ENCODE peak calls at places on chromosomes 2 and 18, in four cellular contexts. One of them, this sample, is unnamed.

GRCh38 chr18:24270937-24271380 is 126.7 kb downstream of the OSBPL1A start:
- DNase-seq in IMR-90: peak
- DNase-seq in trophoblast cell: no peak
- DNase-seq in mesenchymal stem cell: peak
- DNase-seq in this sample: peak

GRCh38 chr2:27428978-27429541 is 629 bp downstream of the NRBP1 start:
- DNase-seq in IMR-90: peak
- DNase-seq in trophoblast cell: peak
- DNase-seq in mesenchymal stem cell: peak
- DNase-seq in this sample: peak

GRCh38 chr18:25896178-25896780 is 194.1 kb downstream of the SS18 start:
- DNase-seq in IMR-90: peak
- DNase-seq in trophoblast cell: peak
- DNase-seq in mesenchymal stem cell: peak
- DNase-seq in this sample: peak

GRCh38 chr2:201622306-201622705 is 21.0 kb downstream of the TMEM237 start:
- DNase-seq in IMR-90: peak
- DNase-seq in trophoblast cell: no peak
- DNase-seq in mesenchymal stem cell: no peak
- DNase-seq in this sample: no peak

GRCh38 chr2:173989886-173990744 is 24.9 kb upstream of the SP3 start:
- DNase-seq in IMR-90: no peak
- DNase-seq in trophoblast cell: no peak
- DNase-seq in mesenchymal stem cell: no peak
- DNase-seq in this sample: no peak

GRCh38 chr2:12618576-12618975 is 98.2 kb upstream of the TRIB2 start:
- DNase-seq in IMR-90: peak
- DNase-seq in trophoblast cell: no peak
- DNase-seq in mesenchymal stem cell: no peak
- DNase-seq in this sample: no peak

GRCh38 chr2:235542728-235543125 is 48.9 kb downstream of the AGAP1 start:
- DNase-seq in IMR-90: no peak
- DNase-seq in trophoblast cell: no peak
- DNase-seq in mesenchymal stem cell: no peak
- DNase-seq in this sample: peak

GRCh38 chr2:73903313-73903712 is 10.5 kb downstream of the ACTG2 start:
- DNase-seq in IMR-90: no peak
- DNase-seq in trophoblast cell: no peak
- DNase-seq in mesenchymal stem cell: no peak
- DNase-seq in this sample: no peak

GRCh38 chr2:38380397-38381130 is 3.5 kb upstream of the ATL2 start:
- DNase-seq in IMR-90: no peak
- DNase-seq in trophoblast cell: no peak
- DNase-seq in mesenchymal stem cell: no peak
- DNase-seq in this sample: no peak

GRCh38 chr2:177588671-177589070 is 196.1 kb downstream of the AGPS start:
- DNase-seq in IMR-90: no peak
- DNase-seq in trophoblast cell: no peak
- DNase-seq in mesenchymal stem cell: no peak
- DNase-seq in this sample: no peak

GRCh38 chr2:85162746-85163301 is 29.6 kb downstream of the TCF7L1 start:
- DNase-seq in IMR-90: peak
- DNase-seq in trophoblast cell: no peak
- DNase-seq in mesenchymal stem cell: peak
- DNase-seq in this sample: no peak

GRCh38 chr18:286515-287310 is 18.9 kb upstream of the THOC1 start:
- DNase-seq in IMR-90: peak
- DNase-seq in trophoblast cell: no peak
- DNase-seq in mesenchymal stem cell: peak
- DNase-seq in this sample: no peak

GRCh38 chr2:54975175-54975574 is 75.1 kb downstream of the RTN4 start:
- DNase-seq in IMR-90: no peak
- DNase-seq in trophoblast cell: no peak
- DNase-seq in mesenchymal stem cell: no peak
- DNase-seq in this sample: no peak

GRCh38 chr2:241558532-241559488 is at the start of gene BOK:
- DNase-seq in IMR-90: peak
- DNase-seq in trophoblast cell: peak
- DNase-seq in mesenchymal stem cell: peak
- DNase-seq in this sample: peak

GRCh38 chr18:67730884-67731283 is 214.4 kb upstream of the DSEL start:
- DNase-seq in IMR-90: peak
- DNase-seq in trophoblast cell: no peak
- DNase-seq in mesenchymal stem cell: peak
- DNase-seq in this sample: no peak

GRCh38 chr2:233489666-233490065 is 76.9 kb downstream of the USP40 start:
- DNase-seq in IMR-90: peak
- DNase-seq in trophoblast cell: peak
- DNase-seq in mesenchymal stem cell: peak
- DNase-seq in this sample: no peak

GRCh38 chr2:28377984-28378678 is 14.5 kb upstream of the FOSL2 start:
- DNase-seq in IMR-90: no peak
- DNase-seq in trophoblast cell: no peak
- DNase-seq in mesenchymal stem cell: no peak
- DNase-seq in this sample: no peak

GRCh38 chr18:22826726-22827125 is 106.4 kb upstream of the RBBP8 start:
- DNase-seq in IMR-90: peak
- DNase-seq in trophoblast cell: peak
- DNase-seq in mesenchymal stem cell: no peak
- DNase-seq in this sample: no peak

GRCh38 chr2:230847883-230848388 is 16.8 kb upstream of the ITM2C start:
- DNase-seq in IMR-90: peak
- DNase-seq in trophoblast cell: peak
- DNase-seq in mesenchymal stem cell: peak
- DNase-seq in this sample: peak

GRCh38 chr2:131029812-131030211 is 63.4 kb downstream of the FAM168B start:
- DNase-seq in IMR-90: no peak
- DNase-seq in trophoblast cell: no peak
- DNase-seq in mesenchymal stem cell: no peak
- DNase-seq in this sample: no peak

GRCh38 chr2:225668606-225669266 is 269.2 kb downstream of the NYAP2 start:
- DNase-seq in IMR-90: peak
- DNase-seq in trophoblast cell: peak
- DNase-seq in mesenchymal stem cell: peak
- DNase-seq in this sample: peak

GRCh38 chr2:15749460-15750432 is 158.1 kb downstream of the DDX1 start:
- DNase-seq in IMR-90: no peak
- DNase-seq in trophoblast cell: no peak
- DNase-seq in mesenchymal stem cell: peak
- DNase-seq in this sample: no peak

GRCh38 chr18:13930964-13931363 is 15.6 kb upstream of the MC2R start:
- DNase-seq in IMR-90: no peak
- DNase-seq in trophoblast cell: no peak
- DNase-seq in mesenchymal stem cell: no peak
- DNase-seq in this sample: no peak

GRCh38 chr2:26911911-26912861 is 58.3 kb upstream of the MAPRE3 start:
- DNase-seq in IMR-90: no peak
- DNase-seq in trophoblast cell: no peak
- DNase-seq in mesenchymal stem cell: no peak
- DNase-seq in this sample: peak

GRCh38 chr2:208129804-208130712 is at the start of gene CRYGC:
- DNase-seq in IMR-90: no peak
- DNase-seq in trophoblast cell: peak
- DNase-seq in mesenchymal stem cell: no peak
- DNase-seq in this sample: no peak

GRCh38 chr2:171792922-171793580 is 101.0 kb downstream of the SLC25A12 start:
- DNase-seq in IMR-90: no peak
- DNase-seq in trophoblast cell: no peak
- DNase-seq in mesenchymal stem cell: no peak
- DNase-seq in this sample: peak

GRCh38 chr2:175575346-175576258 is 394.1 kb upstream of the ATP5MC3 start:
- DNase-seq in IMR-90: no peak
- DNase-seq in trophoblast cell: no peak
- DNase-seq in mesenchymal stem cell: no peak
- DNase-seq in this sample: no peak

GRCh38 chr2:189016311-189016830 is 42.2 kb downstream of the COL3A1 start:
- DNase-seq in IMR-90: no peak
- DNase-seq in trophoblast cell: no peak
- DNase-seq in mesenchymal stem cell: no peak
- DNase-seq in this sample: no peak

GRCh38 chr2:238700122-238700457 is 147.8 kb upstream of the TWIST2 start:
- DNase-seq in IMR-90: peak
- DNase-seq in trophoblast cell: peak
- DNase-seq in mesenchymal stem cell: peak
- DNase-seq in this sample: no peak

GRCh38 chr18:49907346-49907929 is 94.1 kb upstream of the ACAA2 start:
- DNase-seq in IMR-90: no peak
- DNase-seq in trophoblast cell: no peak
- DNase-seq in mesenchymal stem cell: no peak
- DNase-seq in this sample: peak

GRCh38 chr2:232449964-232450363 is 6.0 kb upstream of the ALPI start:
- DNase-seq in IMR-90: no peak
- DNase-seq in trophoblast cell: no peak
- DNase-seq in mesenchymal stem cell: no peak
- DNase-seq in this sample: no peak

GRCh38 chr2:9770308-9771100 is 72.8 kb upstream of the TAF1B start:
- DNase-seq in IMR-90: peak
- DNase-seq in trophoblast cell: peak
- DNase-seq in mesenchymal stem cell: peak
- DNase-seq in this sample: peak
- H2AK5ac ChIP-seq in IMR-90: peak
- H2AK5ac ChIP-seq in trophoblast cell: no peak
- H2AK5ac ChIP-seq in mesenchymal stem cell: peak
- H2AK5ac ChIP-seq in this sample: no peak

GRCh38 chr18:34223893-34224422 is 755 bp downstream of the NOL4 start:
- DNase-seq in IMR-90: no peak
- DNase-seq in trophoblast cell: no peak
- DNase-seq in mesenchymal stem cell: no peak
- DNase-seq in this sample: no peak
- H3K4me3 ChIP-seq in IMR-90: no peak
- H3K4me3 ChIP-seq in trophoblast cell: peak
- H3K4me3 ChIP-seq in mesenchymal stem cell: peak
- H3K4me3 ChIP-seq in this sample: peak

DNA sequence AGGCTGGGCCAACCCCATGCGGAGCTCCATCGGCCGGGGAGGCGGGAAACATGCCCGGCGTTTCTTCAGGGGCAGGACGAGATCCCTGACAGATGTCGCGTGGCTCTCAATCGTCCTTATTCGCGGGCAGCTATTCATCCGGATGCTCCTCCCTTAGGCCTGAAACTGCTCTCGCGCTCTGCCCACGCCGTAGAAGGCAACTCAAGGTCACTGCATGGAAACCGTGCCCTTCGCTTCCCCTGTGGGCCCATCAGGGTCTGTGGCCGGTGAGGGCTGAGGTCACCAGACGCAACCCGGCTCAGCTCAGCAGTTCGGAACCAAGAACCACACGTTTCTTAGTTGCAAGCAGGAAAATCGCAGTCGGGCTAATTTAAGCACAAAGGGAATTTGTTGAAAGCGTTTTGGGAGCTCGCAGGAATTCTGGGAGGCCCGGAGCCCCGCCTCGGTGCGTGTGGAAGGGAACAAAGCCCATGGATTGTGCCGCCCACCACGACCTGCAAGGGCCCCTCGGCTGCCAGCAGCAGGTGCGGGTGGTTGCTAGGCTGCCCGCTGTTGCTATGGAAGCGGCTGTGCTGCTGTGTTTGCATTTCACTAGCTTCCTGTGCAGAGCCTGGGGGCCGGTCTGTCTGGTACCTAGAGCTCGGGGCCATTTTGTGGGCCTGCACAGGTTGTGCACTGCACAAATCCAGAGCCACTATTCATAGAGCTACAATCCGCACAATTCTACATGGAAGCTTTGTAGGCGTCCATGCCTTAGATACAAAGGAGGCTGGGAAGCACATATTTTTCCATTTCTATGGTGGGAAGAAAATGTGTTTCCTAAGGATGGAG is 6.1 kb upstream of the ALLC start:
- DNase-seq in IMR-90: no peak
- DNase-seq in trophoblast cell: no peak
- DNase-seq in mesenchymal stem cell: peak
- DNase-seq in this sample: peak
- H3K9ac ChIP-seq in IMR-90: peak
- H3K9ac ChIP-seq in trophoblast cell: no peak
- H3K9ac ChIP-seq in mesenchymal stem cell: peak
- H3K9ac ChIP-seq in this sample: peak

GRCh38 chr2:10218036-10218435 is 84.7 kb upstream of the HPCAL1 start:
- DNase-seq in IMR-90: no peak
- DNase-seq in trophoblast cell: no peak
- DNase-seq in mesenchymal stem cell: no peak
- DNase-seq in this sample: no peak
- H2AK5ac ChIP-seq in IMR-90: no peak
- H2AK5ac ChIP-seq in trophoblast cell: no peak
- H2AK5ac ChIP-seq in mesenchymal stem cell: no peak
- H2AK5ac ChIP-seq in this sample: no peak

DNA sequence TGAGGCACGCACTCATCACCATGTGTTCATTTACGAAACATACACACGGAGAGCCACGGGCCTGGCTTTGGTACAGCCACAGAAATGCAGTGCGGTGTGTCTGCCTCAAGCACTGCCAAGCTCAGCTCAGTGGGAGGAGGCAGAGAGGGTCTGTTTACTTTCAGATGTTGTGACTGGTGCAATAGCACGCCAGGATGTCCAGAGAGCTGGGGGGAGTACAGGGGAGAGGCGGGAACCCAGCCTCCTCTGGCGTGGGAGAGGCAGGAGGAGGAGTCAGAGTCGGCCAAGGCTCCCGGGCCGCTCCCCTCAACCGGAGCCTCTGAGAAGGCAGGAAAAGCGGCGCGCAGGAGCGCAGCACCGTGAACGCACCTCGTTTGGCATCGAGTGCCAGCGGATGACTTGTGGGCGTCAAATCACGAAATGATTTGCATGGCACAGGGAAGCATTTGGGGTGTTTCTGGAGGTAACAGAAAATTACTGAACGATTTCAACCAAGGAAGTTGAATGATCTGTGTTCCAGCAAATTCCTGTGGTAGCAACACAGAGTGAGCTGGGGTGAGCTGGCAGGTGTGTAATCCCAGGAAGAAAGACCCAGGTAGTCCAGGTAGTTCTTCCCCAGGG is 143.0 kb downstream of the ZNF516 start:
- DNase-seq in IMR-90: peak
- DNase-seq in trophoblast cell: no peak
- DNase-seq in mesenchymal stem cell: peak
- DNase-seq in this sample: peak
- H3K4me3 ChIP-seq in IMR-90: no peak
- H3K4me3 ChIP-seq in trophoblast cell: no peak
- H3K4me3 ChIP-seq in mesenchymal stem cell: no peak
- H3K4me3 ChIP-seq in this sample: no peak

DNA sequence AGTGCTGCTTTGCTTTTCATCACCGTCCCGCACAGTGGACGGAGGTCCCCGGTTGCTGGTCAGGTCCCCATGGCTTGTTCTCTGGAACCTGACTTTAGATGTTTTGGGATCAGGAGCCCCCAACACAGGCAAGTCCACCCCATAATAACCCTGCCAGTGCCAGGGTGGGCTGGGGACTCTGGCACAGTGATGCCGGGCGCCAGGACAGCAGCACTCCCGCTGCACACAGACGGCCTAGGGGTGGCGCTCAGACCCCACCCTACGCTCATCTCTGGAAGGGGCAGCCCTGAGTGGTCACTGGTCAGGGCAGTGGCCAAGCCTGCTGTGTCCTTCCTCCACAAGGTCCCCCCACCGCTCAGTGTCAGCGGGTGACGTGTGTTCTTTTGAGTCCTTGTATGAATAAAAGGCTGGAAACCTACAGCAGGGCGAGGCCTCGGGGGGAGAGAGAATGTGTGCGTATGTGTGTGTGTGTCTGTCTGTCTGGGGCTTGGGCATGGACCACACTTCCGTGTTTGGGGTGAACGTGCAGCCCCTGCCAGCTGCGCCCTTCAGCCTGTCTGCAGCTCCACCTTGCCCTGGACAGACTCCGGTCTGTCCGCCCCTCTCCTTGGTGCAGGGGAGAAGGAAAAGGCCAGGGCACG is 32.3 kb downstream of the GPC1 start:
- DNase-seq in IMR-90: no peak
- DNase-seq in trophoblast cell: no peak
- DNase-seq in mesenchymal stem cell: no peak
- DNase-seq in this sample: no peak
- H3K9ac ChIP-seq in IMR-90: no peak
- H3K9ac ChIP-seq in trophoblast cell: no peak
- H3K9ac ChIP-seq in mesenchymal stem cell: no peak
- H3K9ac ChIP-seq in this sample: no peak

This sample was measured in mesendoderm.